ENCODE peak calls at places on chromosomes 6 and 20, in four cellular contexts. One of them, this sample, is unnamed.

GRCh38 chr6:51323056-51323455 is 504.4 kb downstream of the TFAP2B start:
- DNase-seq in central memory CD4-positive, alpha-beta T cell: no peak
- DNase-seq in stimulated activated CD4-positive, alpha-beta T cell treated with anti-CD3 and anti-CD28 coated beads, Interleukin-4, amount 100 ng/mL, for 48 hours: no peak
- DNase-seq in stimulated activated CD8-positive, alpha-beta memory T cell treated with anti-CD3 and anti-CD28 coated beads, Interleukin-15, amount 100 ng/mL, for 24 hours: no peak
- DNase-seq in this sample: no peak

GRCh38 chr6:53837875-53838806 is 43.3 kb downstream of the LRRC1 start:
- DNase-seq in central memory CD4-positive, alpha-beta T cell: no peak
- DNase-seq in stimulated activated CD4-positive, alpha-beta T cell treated with anti-CD3 and anti-CD28 coated beads, Interleukin-4, amount 100 ng/mL, for 48 hours: no peak
- DNase-seq in stimulated activated CD8-positive, alpha-beta memory T cell treated with anti-CD3 and anti-CD28 coated beads, Interleukin-15, amount 100 ng/mL, for 24 hours: no peak
- DNase-seq in this sample: no peak

GRCh38 chr6:139161169-139161568 is 26.3 kb downstream of the HECA start:
- DNase-seq in central memory CD4-positive, alpha-beta T cell: peak
- DNase-seq in stimulated activated CD4-positive, alpha-beta T cell treated with anti-CD3 and anti-CD28 coated beads, Interleukin-4, amount 100 ng/mL, for 48 hours: no peak
- DNase-seq in stimulated activated CD8-positive, alpha-beta memory T cell treated with anti-CD3 and anti-CD28 coated beads, Interleukin-15, amount 100 ng/mL, for 24 hours: no peak
- DNase-seq in this sample: no peak

GRCh38 chr6:113954653-113955052 is 16.3 kb downstream of the HDAC2 start:
- DNase-seq in central memory CD4-positive, alpha-beta T cell: no peak
- DNase-seq in stimulated activated CD4-positive, alpha-beta T cell treated with anti-CD3 and anti-CD28 coated beads, Interleukin-4, amount 100 ng/mL, for 48 hours: no peak
- DNase-seq in stimulated activated CD8-positive, alpha-beta memory T cell treated with anti-CD3 and anti-CD28 coated beads, Interleukin-15, amount 100 ng/mL, for 24 hours: no peak
- DNase-seq in this sample: no peak

GRCh38 chr20:25173886-25174308 is 21.6 kb upstream of the ENTPD6 start:
- DNase-seq in stimulated activated CD8-positive, alpha-beta memory T cell treated with anti-CD3 and anti-CD28 coated beads, Interleukin-15, amount 100 ng/mL, for 24 hours: no peak
- DNase-seq in central memory CD4-positive, alpha-beta T cell: no peak
- DNase-seq in stimulated activated CD4-positive, alpha-beta T cell treated with anti-CD3 and anti-CD28 coated beads, Interleukin-4, amount 100 ng/mL, for 48 hours: no peak
- DNase-seq in this sample: no peak

GRCh38 chr20:33602826-33603590 is 59.1 kb upstream of the C20orf144 start:
- DNase-seq in central memory CD4-positive, alpha-beta T cell: no peak
- DNase-seq in stimulated activated CD4-positive, alpha-beta T cell treated with anti-CD3 and anti-CD28 coated beads, Interleukin-4, amount 100 ng/mL, for 48 hours: no peak
- DNase-seq in stimulated activated CD8-positive, alpha-beta memory T cell treated with anti-CD3 and anti-CD28 coated beads, Interleukin-15, amount 100 ng/mL, for 24 hours: no peak
- DNase-seq in this sample: no peak

GRCh38 chr6:55456016-55456415 is 123.0 kb downstream of the HMGCLL1 start:
- DNase-seq in stimulated activated CD4-positive, alpha-beta T cell treated with anti-CD3 and anti-CD28 coated beads, Interleukin-4, amount 100 ng/mL, for 48 hours: no peak
- DNase-seq in stimulated activated CD8-positive, alpha-beta memory T cell treated with anti-CD3 and anti-CD28 coated beads, Interleukin-15, amount 100 ng/mL, for 24 hours: no peak
- DNase-seq in central memory CD4-positive, alpha-beta T cell: no peak
- DNase-seq in this sample: no peak

GRCh38 chr6:15264412-15264811 is 18.5 kb downstream of the JARID2 start:
- DNase-seq in stimulated activated CD8-positive, alpha-beta memory T cell treated with anti-CD3 and anti-CD28 coated beads, Interleukin-15, amount 100 ng/mL, for 24 hours: no peak
- DNase-seq in stimulated activated CD4-positive, alpha-beta T cell treated with anti-CD3 and anti-CD28 coated beads, Interleukin-4, amount 100 ng/mL, for 48 hours: no peak
- DNase-seq in central memory CD4-positive, alpha-beta T cell: no peak
- DNase-seq in this sample: no peak

GRCh38 chr6:105780146-105780860 is 305.8 kb upstream of the PRDM1 start:
- DNase-seq in stimulated activated CD4-positive, alpha-beta T cell treated with anti-CD3 and anti-CD28 coated beads, Interleukin-4, amount 100 ng/mL, for 48 hours: no peak
- DNase-seq in central memory CD4-positive, alpha-beta T cell: no peak
- DNase-seq in stimulated activated CD8-positive, alpha-beta memory T cell treated with anti-CD3 and anti-CD28 coated beads, Interleukin-15, amount 100 ng/mL, for 24 hours: no peak
- DNase-seq in this sample: no peak

GRCh38 chr20:4866429-4866828 is 134.9 kb downstream of the SLC23A2 start:
- DNase-seq in central memory CD4-positive, alpha-beta T cell: no peak
- DNase-seq in stimulated activated CD8-positive, alpha-beta memory T cell treated with anti-CD3 and anti-CD28 coated beads, Interleukin-15, amount 100 ng/mL, for 24 hours: no peak
- DNase-seq in stimulated activated CD4-positive, alpha-beta T cell treated with anti-CD3 and anti-CD28 coated beads, Interleukin-4, amount 100 ng/mL, for 48 hours: no peak
- DNase-seq in this sample: no peak

GRCh38 chr6:25311251-25311910 is 32.2 kb downstream of the CARMIL1 start:
- DNase-seq in stimulated activated CD8-positive, alpha-beta memory T cell treated with anti-CD3 and anti-CD28 coated beads, Interleukin-15, amount 100 ng/mL, for 24 hours: no peak
- DNase-seq in central memory CD4-positive, alpha-beta T cell: no peak
- DNase-seq in stimulated activated CD4-positive, alpha-beta T cell treated with anti-CD3 and anti-CD28 coated beads, Interleukin-4, amount 100 ng/mL, for 48 hours: no peak
- DNase-seq in this sample: no peak

GRCh38 chr6:7232351-7232750 is 80.6 kb downstream of the SSR1 start:
- DNase-seq in stimulated activated CD8-positive, alpha-beta memory T cell treated with anti-CD3 and anti-CD28 coated beads, Interleukin-15, amount 100 ng/mL, for 24 hours: no peak
- DNase-seq in central memory CD4-positive, alpha-beta T cell: no peak
- DNase-seq in stimulated activated CD4-positive, alpha-beta T cell treated with anti-CD3 and anti-CD28 coated beads, Interleukin-4, amount 100 ng/mL, for 48 hours: no peak
- DNase-seq in this sample: no peak

GRCh38 chr6:136669299-136669699 is 119.1 kb upstream of the MAP7 start:
- DNase-seq in stimulated activated CD8-positive, alpha-beta memory T cell treated with anti-CD3 and anti-CD28 coated beads, Interleukin-15, amount 100 ng/mL, for 24 hours: no peak
- DNase-seq in stimulated activated CD4-positive, alpha-beta T cell treated with anti-CD3 and anti-CD28 coated beads, Interleukin-4, amount 100 ng/mL, for 48 hours: no peak
- DNase-seq in central memory CD4-positive, alpha-beta T cell: no peak
- DNase-seq in this sample: no peak

GRCh38 chr6:128412680-128413079 is 107.7 kb downstream of the PTPRK start:
- DNase-seq in central memory CD4-positive, alpha-beta T cell: no peak
- DNase-seq in stimulated activated CD4-positive, alpha-beta T cell treated with anti-CD3 and anti-CD28 coated beads, Interleukin-4, amount 100 ng/mL, for 48 hours: no peak
- DNase-seq in stimulated activated CD8-positive, alpha-beta memory T cell treated with anti-CD3 and anti-CD28 coated beads, Interleukin-15, amount 100 ng/mL, for 24 hours: no peak
- DNase-seq in this sample: no peak

GRCh38 chr6:139996253-139996834 is 621.9 kb upstream of the CITED2 start:
- DNase-seq in stimulated activated CD8-positive, alpha-beta memory T cell treated with anti-CD3 and anti-CD28 coated beads, Interleukin-15, amount 100 ng/mL, for 24 hours: no peak
- DNase-seq in central memory CD4-positive, alpha-beta T cell: no peak
- DNase-seq in stimulated activated CD4-positive, alpha-beta T cell treated with anti-CD3 and anti-CD28 coated beads, Interleukin-4, amount 100 ng/mL, for 48 hours: no peak
- DNase-seq in this sample: no peak

GRCh38 chr20:3161316-3162079 is 1.8 kb upstream of the FASTKD5 start:
- DNase-seq in stimulated activated CD4-positive, alpha-beta T cell treated with anti-CD3 and anti-CD28 coated beads, Interleukin-4, amount 100 ng/mL, for 48 hours: no peak
- DNase-seq in central memory CD4-positive, alpha-beta T cell: no peak
- DNase-seq in stimulated activated CD8-positive, alpha-beta memory T cell treated with anti-CD3 and anti-CD28 coated beads, Interleukin-15, amount 100 ng/mL, for 24 hours: no peak
- DNase-seq in this sample: no peak

GRCh38 chr6:147787407-147787806 is 278.9 kb downstream of the SAMD5 start:
- DNase-seq in stimulated activated CD4-positive, alpha-beta T cell treated with anti-CD3 and anti-CD28 coated beads, Interleukin-4, amount 100 ng/mL, for 48 hours: no peak
- DNase-seq in central memory CD4-positive, alpha-beta T cell: no peak
- DNase-seq in stimulated activated CD8-positive, alpha-beta memory T cell treated with anti-CD3 and anti-CD28 coated beads, Interleukin-15, amount 100 ng/mL, for 24 hours: no peak
- DNase-seq in this sample: no peak

This sample was measured in progenitor cell of endocrine pancreas.